ENCODE peak calls at places on chromosomes 11 and 22, in eight cellular contexts. One of them, this sample, is unnamed.

GRCh38 chr22:19759994-19760651 is 455 bp upstream of the TBX1 start:
- DNase-seq in endothelial cell: no peak
- DNase-seq in tibial artery: no peak
- DNase-seq in GM23338: peak; percentile 42
- DNase-seq in bronchial epithelial cell: no peak
- DNase-seq in neural progenitor cell: peak; percentile 36
- DNase-seq in heart right ventricle: no peak
- DNase-seq in hepatocyte: no peak
- DNase-seq in this sample: no peak

GRCh38 chr11:124070906-124071621 is 29.9 kb upstream of the OR10G7 start:
- DNase-seq in tibial artery: peak; percentile 80
- DNase-seq in endothelial cell: peak; percentile 76
- DNase-seq in heart right ventricle: peak; percentile 59
- DNase-seq in neural progenitor cell: peak; percentile 68
- DNase-seq in hepatocyte: peak; percentile 79
- DNase-seq in GM23338: peak; percentile 71
- DNase-seq in bronchial epithelial cell: peak; percentile 71
- DNase-seq in this sample: no peak

GRCh38 chr11:24844406-24844805 is 347.6 kb downstream of the LUZP2 start:
- DNase-seq in endothelial cell: no peak
- DNase-seq in bronchial epithelial cell: no peak
- DNase-seq in hepatocyte: no peak
- DNase-seq in GM23338: no peak
- DNase-seq in tibial artery: no peak
- DNase-seq in heart right ventricle: no peak
- DNase-seq in neural progenitor cell: no peak
- DNase-seq in this sample: no peak

GRCh38 chr11:128663824-128664223 is 30.0 kb upstream of the FLI1 start:
- DNase-seq in GM23338: no peak
- DNase-seq in neural progenitor cell: no peak
- DNase-seq in hepatocyte: no peak
- DNase-seq in heart right ventricle: no peak
- DNase-seq in tibial artery: no peak
- DNase-seq in bronchial epithelial cell: no peak
- DNase-seq in endothelial cell: no peak
- DNase-seq in this sample: no peak

GRCh38 chr11:75185866-75186265 is 35.0 kb downstream of the SLCO2B1 start:
- DNase-seq in hepatocyte: no peak
- DNase-seq in bronchial epithelial cell: no peak
- DNase-seq in heart right ventricle: no peak
- DNase-seq in tibial artery: no peak
- DNase-seq in neural progenitor cell: no peak
- DNase-seq in GM23338: no peak
- DNase-seq in endothelial cell: no peak
- DNase-seq in this sample: no peak

GRCh38 chr11:78011301-78011700 is 11.8 kb downstream of the KCTD14 start:
- DNase-seq in GM23338: no peak
- DNase-seq in endothelial cell: no peak
- DNase-seq in heart right ventricle: no peak
- DNase-seq in hepatocyte: no peak
- DNase-seq in neural progenitor cell: no peak
- DNase-seq in bronchial epithelial cell: no peak
- DNase-seq in tibial artery: no peak
- DNase-seq in this sample: no peak

GRCh38 chr11:46330887-46331652 is 16.2 kb upstream of the DGKZ start:
- DNase-seq in endothelial cell: no peak
- DNase-seq in hepatocyte: no peak
- DNase-seq in GM23338: no peak
- DNase-seq in neural progenitor cell: no peak
- DNase-seq in bronchial epithelial cell: no peak
- DNase-seq in heart right ventricle: no peak
- DNase-seq in tibial artery: no peak
- DNase-seq in this sample: no peak

GRCh38 chr22:33537059-33537458 is 383.2 kb downstream of the LARGE1 start:
- DNase-seq in neural progenitor cell: no peak
- DNase-seq in bronchial epithelial cell: no peak
- DNase-seq in GM23338: no peak
- DNase-seq in endothelial cell: no peak
- DNase-seq in hepatocyte: no peak
- DNase-seq in tibial artery: no peak
- DNase-seq in heart right ventricle: peak; percentile 15
- DNase-seq in this sample: no peak

GRCh38 chr11:67645521-67646457 is 4.7 kb downstream of the ACY3 start:
- DNase-seq in GM23338: peak; percentile 68
- DNase-seq in endothelial cell: no peak
- DNase-seq in tibial artery: no peak
- DNase-seq in heart right ventricle: no peak
- DNase-seq in hepatocyte: no peak
- DNase-seq in neural progenitor cell: no peak
- DNase-seq in bronchial epithelial cell: no peak
- DNase-seq in this sample: peak; percentile 81

GRCh38 chr11:65491614-65492386 is 7.0 kb upstream of the MALAT1 start:
- DNase-seq in tibial artery: peak; percentile 96
- DNase-seq in bronchial epithelial cell: peak; percentile 83
- DNase-seq in endothelial cell: no peak
- DNase-seq in heart right ventricle: peak; percentile 81
- DNase-seq in GM23338: peak; percentile 79
- DNase-seq in hepatocyte: peak; percentile 90
- DNase-seq in neural progenitor cell: peak; percentile 86
- DNase-seq in this sample: peak; percentile 90

GRCh38 chr11:65491163-65491465 is 7.7 kb upstream of the MALAT1 start:
- DNase-seq in GM23338: no peak
- DNase-seq in bronchial epithelial cell: no peak
- DNase-seq in heart right ventricle: no peak
- DNase-seq in hepatocyte: no peak
- DNase-seq in tibial artery: no peak
- DNase-seq in endothelial cell: no peak
- DNase-seq in neural progenitor cell: no peak
- DNase-seq in this sample: no peak

GRCh38 chr11:65488273-65489058 is 10.4 kb upstream of the MALAT1 start:
- DNase-seq in heart right ventricle: no peak
- DNase-seq in GM23338: no peak
- DNase-seq in endothelial cell: no peak
- DNase-seq in bronchial epithelial cell: peak; percentile 44
- DNase-seq in tibial artery: peak; percentile 86
- DNase-seq in hepatocyte: peak; percentile 77
- DNase-seq in neural progenitor cell: no peak
- DNase-seq in this sample: no peak

GRCh38 chr11:65489061-65489705 is 9.7 kb upstream of the MALAT1 start:
- DNase-seq in endothelial cell: no peak
- DNase-seq in GM23338: peak; percentile 91
- DNase-seq in tibial artery: peak; percentile 83
- DNase-seq in bronchial epithelial cell: no peak
- DNase-seq in heart right ventricle: peak; percentile 87
- DNase-seq in hepatocyte: peak; percentile 86
- DNase-seq in neural progenitor cell: peak; percentile 77
- DNase-seq in this sample: peak; percentile 94

DNA sequence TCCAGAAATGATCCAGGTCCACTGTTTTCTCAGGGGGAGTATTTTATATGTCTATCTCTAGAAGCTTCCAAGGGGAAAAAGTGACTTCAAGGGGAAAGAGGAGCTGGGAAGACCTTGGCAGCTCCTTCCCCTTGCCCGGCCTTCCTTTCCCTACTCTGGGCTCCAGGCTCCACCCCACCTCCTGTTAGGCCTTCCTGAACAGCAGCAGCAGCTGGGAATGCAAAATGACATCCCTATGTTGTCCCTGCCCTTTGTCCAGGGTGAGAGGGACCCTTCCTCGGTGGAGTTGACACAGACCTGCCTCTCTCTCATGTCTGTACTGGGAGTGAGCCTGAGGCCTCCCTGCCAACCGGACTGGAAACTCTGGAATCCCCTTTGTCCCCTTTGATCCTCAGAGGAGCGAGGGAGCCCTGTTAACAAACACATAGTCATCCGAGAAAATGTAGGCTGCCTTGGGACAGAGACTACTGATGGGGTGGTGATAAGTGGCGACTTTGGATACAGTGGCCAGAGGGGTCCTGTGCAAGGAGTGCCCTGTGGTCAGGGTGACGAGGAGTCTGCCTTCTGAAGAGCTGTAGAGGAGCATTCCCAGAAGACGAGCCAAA is 9.0 kb upstream of the MALAT1 start:
- DNase-seq in heart right ventricle: peak; percentile 52
- DNase-seq in endothelial cell: no peak
- DNase-seq in GM23338: no peak
- DNase-seq in neural progenitor cell: peak; percentile 65
- DNase-seq in tibial artery: peak; percentile 79
- DNase-seq in bronchial epithelial cell: no peak
- DNase-seq in hepatocyte: peak; percentile 67
- DNase-seq in this sample: no peak
- TF ChIP-seq CTCF in heart right ventricle: no peak
- TF ChIP-seq CTCF in endothelial cell: no peak
- TF ChIP-seq CTCF in GM23338: no peak
- TF ChIP-seq CTCF in neural progenitor cell: no peak
- TF ChIP-seq CTCF in tibial artery: no peak
- TF ChIP-seq CTCF in bronchial epithelial cell: no peak
- TF ChIP-seq CTCF in hepatocyte: no peak
- TF ChIP-seq CTCF in this sample: no peak

DNA sequence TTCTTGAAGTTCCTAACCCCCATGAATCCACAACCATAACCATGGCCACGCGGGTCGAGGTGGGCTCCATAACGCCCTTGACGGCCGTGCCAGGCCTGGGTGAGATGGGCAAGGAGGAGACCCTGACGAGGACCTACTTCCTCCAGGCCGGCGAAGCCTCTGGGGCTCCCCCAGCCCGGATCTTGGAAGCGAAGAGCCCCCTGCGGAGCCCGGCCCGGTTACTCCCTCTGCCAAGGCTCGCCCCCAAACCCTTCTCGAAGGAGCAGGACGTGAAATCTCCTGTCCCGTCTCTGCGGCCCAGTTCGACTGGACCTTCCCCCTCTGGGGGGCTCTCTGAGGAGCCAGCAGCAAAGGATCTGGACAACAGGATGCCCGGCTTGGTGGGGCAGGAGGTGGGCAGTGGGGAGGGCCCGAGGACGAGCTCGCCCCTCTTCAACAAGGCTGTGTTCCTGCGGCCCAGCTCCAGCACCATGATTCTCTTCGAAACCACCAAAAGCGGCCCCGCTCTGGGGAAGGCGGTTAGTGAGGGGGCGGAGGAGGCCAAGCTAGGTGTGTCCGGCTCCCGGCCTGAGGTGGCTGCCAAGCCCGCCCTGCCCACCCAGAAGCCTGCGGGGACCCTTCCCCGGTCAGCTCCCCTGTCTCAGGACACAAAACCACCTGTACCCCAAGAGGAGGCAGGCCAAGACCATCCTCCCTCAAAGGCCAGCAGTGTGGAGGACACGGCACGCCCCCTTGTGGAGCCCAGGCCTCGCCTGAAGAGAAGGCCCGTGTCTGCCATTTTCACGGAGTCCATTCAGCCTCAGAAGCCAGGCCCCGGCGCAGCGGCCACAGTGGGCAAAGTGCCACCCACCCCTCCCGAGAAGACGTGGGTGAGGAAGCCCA is 75.7 kb downstream of the KIAA1671 start:
- DNase-seq in endothelial cell: peak; percentile 67
- DNase-seq in GM23338: peak; percentile 81
- DNase-seq in hepatocyte: peak; percentile 49
- DNase-seq in neural progenitor cell: peak; percentile 78
- DNase-seq in bronchial epithelial cell: no peak
- DNase-seq in heart right ventricle: peak; percentile 46
- DNase-seq in tibial artery: no peak
- DNase-seq in this sample: no peak
- TF ChIP-seq CTCF in endothelial cell: peak; percentile 36
- TF ChIP-seq CTCF in GM23338: peak; percentile 96
- TF ChIP-seq CTCF in hepatocyte: peak; percentile 47
- TF ChIP-seq CTCF in neural progenitor cell: peak; percentile 73
- TF ChIP-seq CTCF in bronchial epithelial cell: peak; percentile 65
- TF ChIP-seq CTCF in heart right ventricle: peak; percentile 57
- TF ChIP-seq CTCF in tibial artery: peak; percentile 28
- TF ChIP-seq CTCF in this sample: peak; percentile 53

GRCh38 chr22:45878901-45879551 is 97.9 kb downstream of the WNT7B start:
- DNase-seq in hepatocyte: no peak
- DNase-seq in GM23338: no peak
- DNase-seq in neural progenitor cell: no peak
- DNase-seq in heart right ventricle: no peak
- DNase-seq in endothelial cell: no peak
- DNase-seq in bronchial epithelial cell: no peak
- DNase-seq in tibial artery: no peak
- DNase-seq in this sample: peak; percentile 75

GRCh38 chr22:45881524-45881875 is 95.5 kb downstream of the WNT7B start:
- DNase-seq in endothelial cell: no peak
- DNase-seq in hepatocyte: no peak
- DNase-seq in bronchial epithelial cell: no peak
- DNase-seq in heart right ventricle: no peak
- DNase-seq in tibial artery: no peak
- DNase-seq in neural progenitor cell: no peak
- DNase-seq in GM23338: no peak
- DNase-seq in this sample: no peak

GRCh38 chr22:45879552-45879949 is 97.4 kb downstream of the WNT7B start:
- DNase-seq in endothelial cell: no peak
- DNase-seq in neural progenitor cell: no peak
- DNase-seq in tibial artery: peak; percentile 46
- DNase-seq in heart right ventricle: peak; percentile 47
- DNase-seq in hepatocyte: no peak
- DNase-seq in bronchial epithelial cell: no peak
- DNase-seq in GM23338: no peak
- DNase-seq in this sample: no peak

GRCh38 chr22:45880091-45880651 is 96.8 kb downstream of the WNT7B start:
- DNase-seq in GM23338: no peak
- DNase-seq in hepatocyte: no peak
- DNase-seq in tibial artery: peak; percentile 56
- DNase-seq in endothelial cell: no peak
- DNase-seq in bronchial epithelial cell: no peak
- DNase-seq in heart right ventricle: no peak
- DNase-seq in neural progenitor cell: no peak
- DNase-seq in this sample: no peak

DNA sequence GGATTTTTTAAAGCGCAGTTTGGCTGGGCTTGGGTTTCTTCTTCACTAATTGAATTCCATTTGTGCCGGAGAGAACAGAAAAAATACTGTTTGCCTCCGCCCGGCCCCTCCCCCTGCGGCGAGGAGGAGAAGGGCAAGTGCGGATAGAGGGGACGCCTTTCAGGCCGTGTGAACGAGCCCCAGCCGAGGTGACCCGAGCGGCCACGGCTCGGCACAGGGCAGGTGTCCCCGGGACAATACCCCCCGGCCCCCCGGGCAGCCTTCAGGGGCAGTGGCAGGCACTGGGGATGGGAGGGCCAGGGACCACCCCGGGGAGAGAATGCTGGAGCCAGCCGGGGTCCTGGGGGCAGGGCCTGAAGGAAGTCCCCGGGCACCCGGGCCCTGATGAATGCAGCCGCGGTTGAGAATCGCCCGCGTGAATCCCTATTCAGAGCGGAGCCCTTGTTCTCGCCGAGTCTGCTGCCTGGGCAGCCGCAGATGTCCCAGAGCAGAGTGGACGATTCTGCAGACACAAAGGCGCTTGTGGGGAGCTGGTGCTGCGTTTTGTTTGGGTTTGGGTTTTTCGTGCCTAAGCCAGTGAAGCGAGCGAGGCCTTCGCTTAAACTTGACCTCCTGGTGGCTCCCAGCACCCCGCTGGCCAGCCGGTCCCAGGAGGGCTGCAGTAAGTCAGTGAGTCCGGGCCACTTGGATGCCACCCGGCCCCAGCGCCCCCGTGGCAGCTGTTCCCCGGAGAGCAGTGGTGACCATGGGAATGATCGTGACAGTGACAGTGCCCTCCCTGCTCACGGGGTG is 96.0 kb downstream of the WNT7B start:
- DNase-seq in hepatocyte: no peak
- DNase-seq in endothelial cell: no peak
- DNase-seq in bronchial epithelial cell: no peak
- DNase-seq in heart right ventricle: no peak
- DNase-seq in tibial artery: peak; percentile 59
- DNase-seq in neural progenitor cell: peak; percentile 55
- DNase-seq in GM23338: peak; percentile 60
- DNase-seq in this sample: no peak
- TF ChIP-seq CTCF in hepatocyte: no peak
- TF ChIP-seq CTCF in endothelial cell: no peak
- TF ChIP-seq CTCF in bronchial epithelial cell: no peak
- TF ChIP-seq CTCF in heart right ventricle: no peak
- TF ChIP-seq CTCF in tibial artery: no peak
- TF ChIP-seq CTCF in neural progenitor cell: no peak
- TF ChIP-seq CTCF in GM23338: no peak
- TF ChIP-seq CTCF in this sample: no peak

GRCh38 chr11:119288219-119288618 is 28.7 kb downstream of the MCAM start:
- DNase-seq in heart right ventricle: no peak
- DNase-seq in endothelial cell: no peak
- DNase-seq in GM23338: no peak
- DNase-seq in neural progenitor cell: no peak
- DNase-seq in bronchial epithelial cell: no peak
- DNase-seq in tibial artery: no peak
- DNase-seq in hepatocyte: no peak
- DNase-seq in this sample: no peak
- TF ChIP-seq CTCF in heart right ventricle: no peak
- TF ChIP-seq CTCF in endothelial cell: no peak
- TF ChIP-seq CTCF in GM23338: no peak
- TF ChIP-seq CTCF in neural progenitor cell: no peak
- TF ChIP-seq CTCF in bronchial epithelial cell: no peak
- TF ChIP-seq CTCF in tibial artery: no peak
- TF ChIP-seq CTCF in hepatocyte: no peak
- TF ChIP-seq CTCF in this sample: no peak